ENCODE peak calls at places on chromosomes 13 and 19, in six cellular contexts. V is astrocyte, I is cardiac muscle cell, N is fibroblast of lung, K is HCT116, F is thoracic aorta. X is an unnamed sample. For H3K36me3, the result is how much of the 10 kb centered on the place peaks cover.

GRCh38 chr19:41325947-41326706 is 16.2 kb downstream of the CCDC97 start:
- DNase-seq in F (no peak), N (peak), I (peak), V (peak), K (no peak), X (no peak)

GRCh38 chr13:43191561-43191960 is 168.2 kb downstream of the DNAJC15 start:
- DNase-seq in N (no peak), I (no peak), K (no peak), V (no peak), F (no peak), X (no peak)

GRCh38 chr19:16062789-16063188 is 13.5 kb upstream of the TPM4 start:
- DNase-seq in I (peak), F (no peak), K (no peak), V (no peak), N (no peak), X (peak)

GRCh38 chr19:46776927-46777911 is 11.2 kb downstream of the SLC1A5 start:
- DNase-seq in N (no peak), V (no peak), F (no peak), I (no peak), K (no peak), X (no peak)

GRCh38 chr13:37870895-37871550 is 1.5 kb upstream of the TRPC4 start:
- DNase-seq in I (peak), V (peak), N (peak), F (no peak), K (no peak), X (no peak)

GRCh38 chr13:49632156-49632555 is 3.8 kb downstream of the ARL11 start:
- DNase-seq in F (no peak), I (no peak), K (no peak), V (no peak), N (no peak), X (no peak)

GRCh38 chr13:93775507-93776108 is 549.0 kb downstream of the GPC6 start:
- DNase-seq in F (no peak), V (peak), K (no peak), I (peak), N (peak), X (no peak)

GRCh38 chr13:26965976-26966375 is 205.4 kb upstream of the GPR12 start:
- DNase-seq in N (peak), I (peak), V (peak), K (no peak), F (no peak), X (no peak)

GRCh38 chr19:40690699-40691420 is 409 bp upstream of the NUMBL start:
- DNase-seq in K (peak), N (peak), I (peak), V (peak), F (peak), X (peak)

GRCh38 chr19:13033819-13034611 is 38.7 kb downstream of the NFIX start:
- DNase-seq in V (peak), N (peak), I (peak), K (peak), F (no peak), X (peak)

GRCh38 chr19:45515081-45515624 is 7.9 kb downstream of the VASP start:
- DNase-seq in I (no peak), V (no peak), N (no peak), K (no peak), F (no peak), X (peak)

GRCh38 chr13:37701972-37702371 is 103.4 kb upstream of the POSTN start:
- DNase-seq in V (peak), K (no peak), N (peak), I (peak), F (no peak), X (no peak)

GRCh38 chr19:16416996-16417395 is 54.8 kb downstream of the EPS15L1 start:
- DNase-seq in F (no peak), V (no peak), I (no peak), K (no peak), N (no peak), X (no peak)

GRCh38 chr13:110121312-110122083 is 185.5 kb downstream of the COL4A1 start:
- DNase-seq in K (no peak), V (no peak), I (no peak), N (no peak), F (no peak), X (no peak)

GRCh38 chr19:18660051-18660910 is 23.2 kb upstream of the CRTC1 start:
- DNase-seq in F (peak), V (peak), N (peak), I (peak), K (no peak), X (peak)

GRCh38 chr13:33251131-33251629 is 34.4 kb downstream of the STARD13 start:
- DNase-seq in K (peak), I (peak), F (peak), N (peak), V (peak), X (no peak)

GRCh38 chr19:33468361-33469170 is 53.0 kb downstream of the PEPD start:
- DNase-seq in I (no peak), F (no peak), V (peak), N (peak), K (no peak), X (peak)

GRCh38 chr13:110486061-110486780 is 75.3 kb downstream of the RAB20 start:
- DNase-seq in N (no peak), F (no peak), I (no peak), V (no peak), K (no peak), X (no peak)

GRCh38 chr13:113843063-113843654 is 20.7 kb downstream of the GAS6 start:
- DNase-seq in V (no peak), I (no peak), K (no peak), F (no peak), N (no peak), X (peak)

GRCh38 chr13:33662392-33662791 is 155.6 kb upstream of the RFC3 start:
- DNase-seq in N (no peak), V (no peak), F (no peak), I (no peak), K (no peak), X (no peak)

GRCh38 chr13:110380359-110381028 is 73.4 kb downstream of the COL4A2 start:
- DNase-seq in F (no peak), I (peak), K (no peak), V (peak), N (peak), X (no peak)

GRCh38 chr13:99087130-99087953 is 109.5 kb upstream of the DOCK9 start:
- DNase-seq in I (peak), N (peak), F (peak), K (peak), V (peak), X (peak)
- TF ChIP-seq CTCF in I (peak), N (peak), F (peak), K (no peak), V (no peak), X (peak)

GRCh38 chr19:4802711-4803110 is 11.2 kb downstream of the FEM1A start:
- DNase-seq in V (no peak), F (no peak), K (no peak), N (no peak), I (no peak), X (no peak)

GRCh38 chr19:4803736-4804695 is 12.5 kb downstream of the FEM1A start:
- DNase-seq in V (peak), F (no peak), K (peak), I (peak), N (peak), X (peak)

GRCh38 chr19:4800591-4801081 is 9.1 kb downstream of the FEM1A start:
- DNase-seq in I (no peak), F (no peak), N (no peak), V (no peak), K (no peak), X (peak)

GRCh38 chr19:4806384-4806783 is 14.8 kb downstream of the FEM1A start:
- DNase-seq in V (no peak), F (no peak), I (no peak), K (no peak), N (no peak), X (no peak)

GRCh38 chr19:4801085-4801619 is 9.6 kb downstream of the FEM1A start:
- DNase-seq in N (no peak), I (no peak), K (no peak), V (no peak), F (no peak), X (no peak)
- H3K36me3 ChIP-seq in N (under half), I (under half), K (under half), V (under half), F (under half), X (under half)

DNA sequence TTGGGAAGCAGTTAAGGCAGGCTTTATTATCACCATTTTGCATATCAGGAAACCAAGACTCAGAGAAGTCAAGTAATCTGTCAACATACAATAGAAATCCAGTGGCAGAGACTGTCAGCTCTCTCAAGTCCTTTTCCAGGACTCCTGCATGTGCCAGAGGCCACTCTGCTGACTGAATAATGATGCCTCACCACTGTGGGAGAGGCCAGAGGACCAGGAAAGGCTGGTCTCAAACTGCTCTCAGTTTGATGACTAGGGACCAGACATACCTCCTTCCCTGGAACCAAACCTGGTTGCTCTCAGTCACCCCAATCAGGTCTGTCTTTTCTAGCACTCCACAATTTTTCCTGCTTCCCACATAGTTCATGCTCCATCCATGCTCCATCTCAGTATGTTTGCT is 8.0 kb downstream of the RNASEH2B start:
- DNase-seq in I (no peak), N (no peak), V (no peak), K (no peak), F (no peak), X (no peak)
- H3K4me3 ChIP-seq in I (no peak), N (no peak), V (no peak), K (no peak), F (no peak), X (no peak)

GRCh38 chr13:77918391-77919261 is at the start of gene EDNRB:
- DNase-seq in I (peak), N (peak), K (no peak), F (no peak), V (peak), X (peak)
- TF ChIP-seq CTCF in I (peak), N (no peak), K (no peak), F (no peak), V (peak), X (peak)

DNA sequence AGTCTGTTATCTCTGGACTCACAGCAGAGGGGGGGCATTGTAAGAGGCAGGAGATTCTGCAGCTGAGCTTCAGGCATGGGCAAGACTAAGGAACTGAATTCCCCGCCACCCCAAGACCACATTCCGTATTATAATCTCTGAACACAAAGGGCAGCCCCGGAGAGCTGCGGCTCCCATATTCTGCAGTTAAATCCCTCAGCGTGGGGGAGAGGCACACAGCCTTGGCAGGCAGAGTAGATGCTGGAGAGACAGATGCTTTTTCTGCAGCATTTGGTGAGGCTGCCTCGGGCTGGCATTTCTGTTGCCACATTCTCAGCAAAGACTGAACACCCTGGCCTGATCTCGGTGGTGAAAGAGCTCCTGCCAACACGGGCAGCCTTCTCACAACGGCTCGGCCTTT is 12.9 kb downstream of the CHAF1A start:
- DNase-seq in N (no peak), V (no peak), I (peak), F (no peak), K (no peak), X (no peak)
- H3K36me3 ChIP-seq in N (under half), V (under half), I (under half), F (under half), K (under half), X (under half)

GRCh38 chr13:75761373-75761772 is 125.2 kb downstream of the LMO7 start:
- DNase-seq in V (no peak), I (no peak), K (no peak), N (peak), F (no peak), X (no peak)
- H3K4me3 ChIP-seq in V (no peak), I (peak), K (no peak), N (peak), F (peak), X (peak)

GRCh38 chr19:1768248-1768647 is 14.9 kb downstream of the ONECUT3 start:
- DNase-seq in N (no peak), V (no peak), K (no peak), I (peak), F (no peak), X (no peak)
- TF ChIP-seq CTCF in N (no peak), V (no peak), K (peak), I (peak), F (no peak), X (no peak)

DNA sequence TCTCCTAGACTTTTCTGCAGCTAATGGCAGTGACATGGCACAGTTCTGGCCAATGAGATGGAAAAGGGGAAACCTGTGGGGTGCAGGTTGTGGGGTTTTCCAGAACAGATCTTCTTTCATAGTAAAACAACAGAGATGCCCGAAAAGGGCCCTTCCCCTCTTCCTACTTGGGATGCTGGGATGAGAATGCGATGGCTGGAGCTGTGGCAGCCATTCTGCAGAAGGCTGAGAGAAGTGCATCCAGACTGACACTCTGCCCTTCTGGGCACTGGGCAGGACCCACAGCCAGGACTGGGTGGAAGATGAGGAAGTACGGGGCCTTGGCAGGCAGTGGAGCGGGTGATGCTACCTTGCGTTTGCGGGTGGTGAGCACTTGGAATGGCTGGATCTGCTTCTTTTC is 16.9 kb upstream of the PLA2G4C start:
- DNase-seq in N (no peak), K (no peak), I (no peak), V (no peak), F (no peak), X (no peak)
- H3K36me3 ChIP-seq in N (under half), K (under half), I (under half), V (under half), F (under half), X (under half)

DNA sequence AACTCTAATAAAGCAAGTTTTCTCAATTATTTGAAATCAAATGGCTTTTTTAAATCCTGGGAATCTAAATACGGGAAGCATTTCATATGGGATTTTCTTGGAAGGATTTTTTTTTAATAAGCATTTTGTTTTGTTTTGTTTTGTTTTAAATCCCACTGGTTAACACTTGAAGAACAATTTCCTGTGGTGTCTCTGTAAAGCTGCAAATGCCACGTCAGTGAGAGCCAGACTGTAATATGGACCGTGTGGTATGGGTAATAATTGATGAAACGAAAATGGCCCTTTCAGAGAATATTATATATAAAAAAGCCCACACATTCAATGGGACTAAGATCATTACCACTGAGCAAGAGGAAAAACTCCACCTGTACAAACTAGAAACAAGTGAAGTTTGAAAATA is 33.9 kb upstream of the MIR17HG start:
- DNase-seq in N (no peak), I (no peak), V (no peak), K (no peak), F (no peak), X (no peak)
- H3K4me3 ChIP-seq in N (peak), I (no peak), V (no peak), K (no peak), F (peak), X (no peak)

X was measured in upper lobe of right lung.